ENCODE peak calls at places on chromosomes 7 and 10, in nine cellular contexts. Z is ELR; S is cardiac fibroblast; U is WTC11; G is mesendoderm; Q is activated naive CD8-positive, alpha-beta T cell treated with anti-CD3 and anti-CD28 coated beads for 36 hours; M is HCEC 1CT; F is A549; B is stimulated activated CD4-positive, alpha-beta T cell treated with anti-CD3 and anti-CD28 coated beads, Interleukin-15, amount 100 ng/mL, for 1 hour. I is an unnamed sample.

GRCh38 chr7:25754333-25754732 is 397.7 kb upstream of the NFE2L3 start:
- DNase-seq in B (no peak), F (no peak), M (no peak), Q (no peak), U (no peak), S (no peak), G (no peak), Z (no peak), I (no peak)

GRCh38 chr10:15123749-15124184 is 26.6 kb downstream of the RPP38 start:
- DNase-seq in Q (no peak), F (no peak), G (no peak), B (no peak), S (peak; percentile 75), U (no peak), M (peak; percentile 91), Z (peak; percentile 77), I (no peak)

GRCh38 chr7:1737523-1737922 is 67.4 kb downstream of the ELFN1 start:
- DNase-seq in Z (no peak), Q (no peak), M (no peak), G (no peak), U (no peak), S (no peak), B (no peak), F (no peak), I (no peak)

GRCh38 chr7:138784692-138785091 is 13.1 kb upstream of the TMEM213 start:
- DNase-seq in Z (peak; percentile 15), B (no peak), M (no peak), S (no peak), G (no peak), F (no peak), U (no peak), Q (no peak), I (no peak)

GRCh38 chr7:138431517-138431916 is 28.5 kb upstream of the TRIM24 start:
- DNase-seq in S (no peak), Q (no peak), F (no peak), Z (no peak), B (no peak), M (no peak), U (no peak), G (peak; percentile 6), I (no peak)

GRCh38 chr7:47664650-47665049 is 82.7 kb upstream of the TNS3 start:
- DNase-seq in F (peak; percentile 38), Z (no peak), M (no peak), U (no peak), B (no peak), S (no peak), G (no peak), Q (no peak), I (no peak)

GRCh38 chr7:124720195-124720594 is 45.4 kb downstream of the GPR37 start:
- DNase-seq in F (no peak), G (peak; percentile 65), S (no peak), U (no peak), B (no peak), Z (peak; percentile 60), Q (no peak), M (peak; percentile 87), I (no peak)

GRCh38 chr7:88233828-88234227 is 14.0 kb upstream of the SRI start:
- DNase-seq in Q (no peak), Z (no peak), U (no peak), M (no peak), S (no peak), G (peak; percentile 49), F (no peak), B (no peak), I (no peak)

GRCh38 chr10:72308320-72308987 is 34.7 kb downstream of the DDIT4 start:
- DNase-seq in G (no peak), Q (peak; percentile 54), Z (peak; percentile 93), U (no peak), M (peak; percentile 89), F (no peak), S (peak; percentile 98), B (no peak), I (no peak)

GRCh38 chr7:2079332-2080068 is 153.2 kb downstream of the MAD1L1 start:
- DNase-seq in Z (no peak), F (no peak), G (no peak), B (no peak), M (no peak), S (no peak), Q (no peak), U (no peak), I (no peak)

GRCh38 chr7:131620673-131621609 is 64.5 kb upstream of the PODXL start:
- DNase-seq in U (no peak), F (no peak), G (peak; percentile 90), Q (no peak), Z (no peak), M (no peak), S (peak; percentile 47), B (no peak), I (peak; percentile 73)